ENCODE peak calls at places on chromosomes 12 and 14, in eight cellular contexts. G is PC-3, I is stomach, O is left lung, M is sigmoid colon, J is HCT116, V is ovary, Z is pancreas. Y is an unnamed sample. For H3K27me3, the result is how much of the 10 kb centered on the place peaks cover.

GRCh38 chr12:131015581-131016337 is 62.1 kb downstream of the ADGRD1 start:
- DNase-seq in O (no peak), G (no peak), Z (no peak), M (no peak), I (no peak), J (no peak), V (no peak), Y (no peak)

GRCh38 chr14:104886690-104887622 is 21.9 kb downstream of the CEP170B start:
- DNase-seq in I (no peak), Z (no peak), J (no peak), O (no peak), V (peak), G (no peak), M (peak), Y (peak)

GRCh38 chr12:16359512-16360491 is 12.4 kb downstream of the MGST1 start:
- DNase-seq in G (peak), M (peak), V (no peak), I (peak), Z (peak), O (peak), J (peak), Y (no peak)

GRCh38 chr12:123150273-123150803 is 552 bp downstream of the PITPNM2 start:
- DNase-seq in I (no peak), V (peak), J (no peak), O (no peak), Z (peak), G (peak), M (peak), Y (no peak)

GRCh38 chr12:121578230-121579189 is 2.3 kb downstream of the KDM2B start:
- DNase-seq in J (no peak), M (peak), I (no peak), Z (peak), V (peak), G (no peak), O (no peak), Y (peak)

GRCh38 chr12:99935608-99936007 is 49.1 kb downstream of the ANKS1B start:
- DNase-seq in V (no peak), Z (no peak), J (no peak), G (no peak), O (no peak), M (no peak), I (no peak), Y (no peak)

GRCh38 chr12:52698634-52699340 is 4.5 kb downstream of the KRT77 start:
- DNase-seq in G (no peak), J (no peak), Z (no peak), V (no peak), O (no peak), I (no peak), M (no peak), Y (no peak)

GRCh38 chr12:93671044-93671443 is 6.1 kb upstream of the CRADD start:
- DNase-seq in V (no peak), Z (no peak), O (no peak), J (no peak), G (no peak), I (no peak), M (no peak), Y (no peak)

GRCh38 chr14:66109426-66109825 is 376.7 kb upstream of the CCDC196 start:
- DNase-seq in I (no peak), V (no peak), Z (no peak), M (no peak), G (no peak), O (no peak), J (no peak), Y (no peak)

GRCh38 chr14:103887557-103888115 is 40.3 kb upstream of the PPP1R13B start:
- DNase-seq in V (no peak), G (no peak), M (no peak), J (no peak), I (no peak), Z (no peak), O (no peak), Y (no peak)

GRCh38 chr12:77535734-77536133 is 295.0 kb upstream of the NAV3 start:
- DNase-seq in J (no peak), M (no peak), I (no peak), O (no peak), G (no peak), V (no peak), Z (no peak), Y (no peak)

GRCh38 chr12:131747276-131747675 is 36.4 kb downstream of the SFSWAP start:
- DNase-seq in J (no peak), M (no peak), Z (no peak), G (no peak), O (no peak), I (no peak), V (no peak), Y (no peak)

GRCh38 chr12:121791671-121792496 is 1.6 kb downstream of the RHOF start:
- DNase-seq in I (peak), V (no peak), G (peak), M (no peak), J (no peak), O (no peak), Z (no peak), Y (no peak)

GRCh38 chr12:124039276-124039675 is 66.3 kb downstream of the ZNF664 start:
- DNase-seq in G (no peak), M (no peak), Z (peak), V (no peak), J (no peak), O (no peak), I (no peak), Y (no peak)

GRCh38 chr14:77459072-77459723 is 1.3 kb downstream of the AHSA1 start:
- DNase-seq in M (no peak), J (peak), G (peak), Z (peak), V (peak), I (peak), O (no peak), Y (peak)

GRCh38 chr12:65685514-65685913 is 138.8 kb upstream of the HMGA2 start:
- DNase-seq in J (peak), O (no peak), V (no peak), I (no peak), G (peak), M (no peak), Z (no peak), Y (no peak)
- TF ChIP-seq CTCF in J (peak), O (no peak), V (no peak), I (peak), G (peak), M (no peak), Z (peak), Y (peak)

GRCh38 chr12:102730996-102731395 is 186.0 kb downstream of the PAH start:
- DNase-seq in I (no peak), M (no peak), O (no peak), Z (no peak), G (no peak), J (no peak), V (no peak), Y (no peak)

GRCh38 chr12:102726686-102727085 is 190.4 kb downstream of the PAH start:
- DNase-seq in V (no peak), I (no peak), M (no peak), G (no peak), O (no peak), J (no peak), Z (no peak), Y (no peak)

GRCh38 chr12:102728506-102729242 is 188.4 kb downstream of the PAH start:
- DNase-seq in I (no peak), M (no peak), V (no peak), Z (no peak), G (no peak), O (no peak), J (no peak), Y (peak)
- H3K4me3 ChIP-seq in I (no peak), M (no peak), V (no peak), Z (no peak), G (no peak), O (no peak), J (no peak), Y (no peak)

GRCh38 chr14:85532570-85532969 is 2.6 kb downstream of the FLRT2 start:
- DNase-seq in Z (no peak), I (no peak), M (no peak), G (no peak), O (no peak), V (no peak), J (no peak), Y (no peak)
- H3K27me3 ChIP-seq in Z (under half), I (half or more), M (half or more), G (under half), O (half or more), V (under half), J (under half), Y (under half)

GRCh38 chr14:71932229-71932951 is at the start of gene RGS6:
- DNase-seq in G (peak), J (peak), O (peak), I (peak), V (no peak), Z (peak), M (no peak), Y (peak)
- TF ChIP-seq CTCF in G (no peak), J (peak), O (no peak), I (no peak), V (no peak), Z (no peak), M (no peak), Y (no peak)

GRCh38 chr12:104740668-104741067 is 217.4 kb downstream of the SLC41A2 start:
- DNase-seq in V (no peak), G (no peak), O (no peak), J (no peak), I (no peak), Z (no peak), M (no peak), Y (peak)
- H3K4me3 ChIP-seq in V (no peak), G (no peak), O (no peak), J (no peak), I (no peak), Z (no peak), M (no peak), Y (peak)

GRCh38 chr14:97592341-97592980 is 795.3 kb downstream of the VRK1 start:
- DNase-seq in Z (no peak), G (no peak), J (no peak), M (no peak), O (no peak), V (no peak), I (no peak), Y (no peak)
- H3K27me3 ChIP-seq in Z (under half), G (under half), J (under half), M (under half), O (under half), V (under half), I (under half), Y (under half)

DNA sequence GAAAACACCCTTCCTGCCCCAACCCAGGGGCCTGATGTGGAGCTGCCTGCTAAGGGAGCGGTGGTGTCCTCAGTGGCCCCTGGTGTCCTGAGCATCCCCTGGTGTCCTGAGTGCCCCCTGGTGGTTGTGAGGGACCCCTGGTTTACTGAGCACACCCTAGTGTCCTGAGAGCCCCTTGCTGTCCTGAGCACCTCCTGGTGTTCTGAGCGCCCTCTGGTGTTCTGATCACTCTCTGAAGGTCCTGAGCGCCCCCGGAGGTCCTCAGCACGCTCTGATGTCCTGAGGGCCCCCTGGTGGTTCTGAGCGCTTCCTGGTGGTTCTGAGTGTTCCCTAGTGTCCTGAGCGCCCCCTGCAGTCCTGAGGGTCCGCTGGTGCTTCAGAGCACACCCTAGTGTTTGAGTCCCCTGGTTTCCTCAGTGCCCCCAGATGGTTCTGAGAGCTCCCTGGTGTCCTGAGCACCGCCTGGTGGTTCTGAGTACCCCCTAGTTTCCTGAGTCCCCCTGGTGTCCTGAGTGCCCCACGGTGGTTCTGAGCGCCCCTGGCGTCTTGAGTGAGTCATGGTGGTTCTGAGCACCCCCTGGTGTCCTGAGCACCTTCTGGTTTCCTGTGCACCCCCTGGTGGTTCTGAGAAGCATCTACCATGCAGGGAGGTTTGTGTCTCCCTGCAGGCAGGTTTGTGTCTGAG is 1004.2 kb downstream of the TMEM121 start:
- DNase-seq in G (no peak), O (no peak), Z (no peak), I (no peak), V (no peak), J (no peak), M (no peak), Y (peak)
- TF ChIP-seq CTCF in G (peak), O (no peak), Z (no peak), I (peak), V (no peak), J (peak), M (no peak), Y (peak)

DNA sequence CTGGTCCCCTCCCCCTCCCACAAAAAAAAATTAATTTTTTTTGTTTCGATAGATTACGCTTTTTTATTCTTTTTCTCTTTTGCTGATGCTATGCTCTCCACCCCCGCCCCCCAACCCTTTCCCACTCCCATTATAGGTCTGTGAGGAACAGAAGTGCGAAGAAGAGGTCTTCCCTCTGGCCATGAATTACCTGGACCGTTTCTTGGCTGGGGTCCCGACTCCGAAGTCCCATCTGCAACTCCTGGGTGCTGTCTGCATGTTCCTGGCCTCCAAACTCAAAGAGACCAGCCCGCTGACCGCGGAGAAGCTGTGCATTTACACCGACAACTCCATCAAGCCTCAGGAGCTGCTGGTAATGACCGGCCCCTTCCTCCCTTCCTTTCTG is 2.3 kb downstream of the CCND2 start:
- DNase-seq in I (no peak), V (peak), Z (peak), J (no peak), G (no peak), M (peak), O (no peak), Y (no peak)
- H3K4me3 ChIP-seq in I (peak), V (peak), Z (peak), J (no peak), G (no peak), M (peak), O (peak), Y (peak)

Y was measured in GM06990.